ENCODE peak calls at places on chromosomes 7 and 10, in five cellular contexts. V is NCI-H1092, U is C1 segment of cervical spinal cord, F is KG1, N is endothelial cell. E is an unnamed sample.

GRCh38 chr10:57699944-57700343 is 567.8 kb downstream of the IPMK start:
- DNase-seq in V (no peak), U (no peak), F (no peak), N (no peak), E (no peak)

GRCh38 chr7:100192951-100193350 is 15.2 kb downstream of the STAG3 start:
- DNase-seq in V (no peak), U (no peak), F (no peak), N (no peak), E (no peak)

GRCh38 chr10:109993551-109993950 is 14.2 kb upstream of the ADD3 start:
- DNase-seq in V (no peak), U (no peak), F (no peak), N (no peak), E (no peak)

GRCh38 chr7:82091126-82091682 is 321.4 kb upstream of the HGF start:
- DNase-seq in V (peak), U (no peak), F (no peak), N (no peak), E (no peak)

GRCh38 chr7:33536398-33536797 is 368.9 kb upstream of the BMPER start:
- DNase-seq in V (no peak), U (no peak), F (no peak), N (no peak), E (no peak)

GRCh38 chr7:50362142-50362541 is 57.6 kb downstream of the IKZF1 start:
- DNase-seq in V (no peak), U (no peak), F (no peak), N (no peak), E (no peak)

GRCh38 chr10:102660891-102661613 is 16.8 kb downstream of the TRIM8 start:
- DNase-seq in V (no peak), U (no peak), F (no peak), N (no peak), E (no peak)

GRCh38 chr10:89540550-89540949 is 5.2 kb upstream of the SLC16A12 start:
- DNase-seq in V (no peak), U (no peak), F (no peak), N (no peak), E (no peak)

GRCh38 chr7:85320699-85321476 is 134.0 kb upstream of the SEMA3D start:
- DNase-seq in V (no peak), U (no peak), F (no peak), N (no peak), E (no peak)

GRCh38 chr10:86073199-86073977 is 293.2 kb downstream of the GRID1 start:
- DNase-seq in V (no peak), U (no peak), F (no peak), N (peak), E (no peak)

GRCh38 chr10:28533315-28533564 is 322 bp downstream of the WAC start:
- DNase-seq in V (no peak), U (no peak), F (no peak), N (no peak), E (no peak)

GRCh38 chr7:45239486-45239885 is 81.9 kb downstream of the RAMP3 start:
- DNase-seq in V (no peak), U (no peak), F (no peak), N (no peak), E (no peak)

GRCh38 chr10:78904196-78904595 is 164.6 kb upstream of the ZMIZ1 start:
- DNase-seq in V (no peak), U (no peak), F (no peak), N (peak), E (no peak)

GRCh38 chr7:45687721-45688120 is 113.6 kb downstream of the ADCY1 start:
- DNase-seq in V (no peak), U (no peak), F (no peak), N (no peak), E (no peak)

GRCh38 chr7:87624628-87625027 is 3.6 kb upstream of the RUNDC3B start:
- DNase-seq in V (no peak), U (no peak), F (no peak), N (no peak), E (no peak)

GRCh38 chr7:91720255-91720937 is 160.1 kb downstream of the MTERF1 start:
- DNase-seq in V (no peak), U (no peak), F (no peak), N (no peak), E (no peak)

GRCh38 chr10:127976701-127977367 is 69.9 kb downstream of the PTPRE start:
- DNase-seq in V (no peak), U (no peak), F (no peak), N (no peak), E (no peak)